ENCODE peak calls at places on chromosome 2, in four cellular contexts. W is fibroblast of lung, D is osteocyte, I is brain microvascular endothelial cell. J is an unnamed sample.

GRCh38 chr2:134178109-134178877 is 75.6 kb upstream of the MGAT5 start:
- DNase-seq in W (no peak), D (no peak), I (no peak), J (no peak)

GRCh38 chr2:226136739-226137138 is 662.9 kb downstream of the IRS1 start:
- DNase-seq in W (no peak), D (no peak), I (no peak), J (no peak)

GRCh38 chr2:37387143-37387835 is 42.9 kb downstream of the QPCT start:
- DNase-seq in D (no peak), W (peak; percentile 39), I (peak; percentile 20), J (no peak)

GRCh38 chr2:53768233-53768542 is 584 bp downstream of the CHAC2 start:
- DNase-seq in W (peak; percentile 44), D (no peak), I (peak; percentile 33), J (no peak)

GRCh38 chr2:206584323-206585116 is 57.8 kb upstream of the FAM237A start:
- DNase-seq in D (no peak), W (no peak), I (no peak), J (no peak)

GRCh38 chr2:218816561-218817011 is 15.0 kb downstream of the PRKAG3 start:
- DNase-seq in W (no peak), I (no peak), D (peak; percentile 46), J (no peak)

GRCh38 chr2:62934501-62934900 is 116.1 kb upstream of the OTX1 start:
- DNase-seq in I (peak; percentile 67), D (no peak), W (no peak), J (no peak)

GRCh38 chr2:150811259-150811912 is 323.9 kb upstream of the RND3 start:
- DNase-seq in W (peak; percentile 82), I (no peak), D (no peak), J (no peak)

GRCh38 chr2:159996792-159997546 is 65.4 kb downstream of the PLA2R1 start:
- DNase-seq in I (peak; percentile 28), W (peak; percentile 6), D (no peak), J (peak; percentile 23)

GRCh38 chr2:120824246-120824645 is 88.6 kb downstream of the GLI2 start:
- DNase-seq in D (no peak), W (no peak), I (no peak), J (no peak)

GRCh38 chr2:120823551-120823950 is 87.9 kb downstream of the GLI2 start:
- DNase-seq in W (no peak), I (no peak), D (no peak), J (no peak)

GRCh38 chr2:120826260-120826648 is 90.6 kb downstream of the GLI2 start:
- DNase-seq in I (no peak), D (no peak), W (no peak), J (no peak)

GRCh38 chr2:120826716-120827410 is 91.2 kb downstream of the GLI2 start:
- DNase-seq in I (no peak), D (no peak), W (no peak), J (no peak)

GRCh38 chr2:120825370-120826259 is 89.9 kb downstream of the GLI2 start:
- DNase-seq in D (peak; percentile 92), W (peak; percentile 98), I (peak; percentile 54), J (peak; percentile 42)
- TF ChIP-seq CTCF in D (no peak), W (no peak), I (no peak), J (no peak)

GRCh38 chr2:35454966-35455638 is 900.5 kb upstream of the CRIM1 start:
- DNase-seq in D (no peak), W (no peak), I (peak; percentile 22), J (no peak)
- TF ChIP-seq CTCF in D (peak; percentile 22), W (peak; percentile 11), I (peak; percentile 72), J (no peak)

DNA sequence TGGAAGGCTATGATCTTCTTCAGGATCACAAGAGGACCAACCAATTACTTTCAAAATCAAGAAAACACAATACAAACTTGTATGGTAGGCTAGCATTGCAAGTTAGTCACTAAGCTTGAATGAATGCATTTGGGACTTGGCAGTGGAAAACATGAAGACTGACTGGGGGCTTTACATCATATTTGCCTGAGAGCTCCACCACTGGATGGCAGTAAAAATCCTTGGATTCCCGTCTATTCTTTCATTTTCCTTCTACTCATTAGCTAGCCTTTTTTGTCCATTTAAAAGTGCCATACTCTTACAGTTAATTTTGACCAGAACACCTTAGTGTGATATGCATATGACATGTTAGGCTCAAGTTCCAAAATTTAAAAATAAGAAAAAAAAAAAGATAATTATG is 63.5 kb upstream of the RASGRP3 start:
- DNase-seq in W (peak; percentile 80), D (no peak), I (peak; percentile 61), J (no peak)
- TF ChIP-seq CTCF in W (peak; percentile 67), D (peak; percentile 60), I (peak; percentile 69), J (peak; percentile 50)

GRCh38 chr2:191013617-191013875 is 425 bp downstream of the STAT1 start:
- DNase-seq in I (no peak), W (no peak), D (no peak), J (no peak)
- TF ChIP-seq CTCF in I (no peak), W (no peak), D (no peak), J (no peak)

DNA sequence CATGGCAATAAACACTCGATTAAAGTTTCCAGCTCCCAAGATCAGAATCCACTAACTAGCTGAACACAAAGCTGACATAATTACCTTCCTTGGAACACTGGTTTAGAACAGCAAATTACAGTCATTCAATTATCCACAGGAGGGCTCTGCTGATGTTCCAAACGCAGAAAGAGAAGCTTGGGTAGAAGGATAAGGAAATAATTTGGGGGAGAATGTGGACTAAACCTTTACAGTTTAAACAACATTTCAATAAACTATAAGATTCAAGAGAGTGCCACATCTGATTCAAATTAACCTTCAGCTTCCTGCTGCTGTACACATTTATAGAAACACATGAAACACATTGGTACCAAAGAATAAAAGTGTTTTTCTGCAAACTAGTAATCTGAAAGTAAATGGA is 67.8 kb upstream of the ARL4C start:
- DNase-seq in D (no peak), I (no peak), W (peak; percentile 79), J (peak; percentile 52)
- TF ChIP-seq CTCF in D (peak; percentile 66), I (peak; percentile 48), W (peak; percentile 59), J (peak; percentile 60)